ENCODE peak calls at places on chromosomes 13 and 19, in five cellular contexts. B, C, W, Y and X are unnamed samples. For H3K4me1, the result is how much of the 10 kb centered on the place peaks cover.

GRCh38 chr13:66265446-66265845 is 964.7 kb downstream of the PCDH9 start:
- DNase-seq in B (no peak), C (no peak), W (no peak), Y (no peak), X (no peak)

GRCh38 chr13:65653548-65654078 is 1576.5 kb downstream of the PCDH9 start:
- DNase-seq in B (no peak), C (no peak), W (no peak), Y (no peak), X (no peak)

GRCh38 chr19:2269244-2270156 is 12.5 kb downstream of the PEAK3 start:
- DNase-seq in B (peak), C (peak), W (peak), Y (peak), X (peak)

GRCh38 chr13:101211261-101211660 is 205.0 kb downstream of the NALCN start:
- DNase-seq in B (no peak), C (no peak), W (no peak), Y (no peak), X (no peak)

GRCh38 chr19:57807541-57807940 is 7.2 kb downstream of the ZNF552 start:
- DNase-seq in B (no peak), C (no peak), W (no peak), Y (no peak), X (no peak)

GRCh38 chr13:110705826-110706569 is at the start of gene CARS2:
- DNase-seq in B (peak), C (peak), W (peak), Y (peak), X (peak)

GRCh38 chr19:35267818-35268545 is 780 bp upstream of the USF2 start:
- DNase-seq in B (peak), C (peak), W (peak), Y (peak), X (peak)

GRCh38 chr13:73984201-73984600 is 150.0 kb downstream of the KLF12 start:
- DNase-seq in B (peak), C (no peak), W (no peak), Y (no peak), X (peak)

GRCh38 chr13:27374126-27374613 is 50.2 kb upstream of the GTF3A start:
- DNase-seq in B (no peak), C (no peak), W (peak), Y (no peak), X (no peak)

GRCh38 chr13:26220575-26220974 is 1.5 kb downstream of the RNF6 start:
- DNase-seq in B (no peak), C (no peak), W (no peak), Y (no peak), X (no peak)

GRCh38 chr13:35785563-35786327 is 309.3 kb upstream of the MAB21L1 start:
- DNase-seq in B (no peak), C (no peak), W (no peak), Y (peak), X (no peak)

GRCh38 chr13:27522847-27523246 is 72.5 kb upstream of the MTIF3 start:
- DNase-seq in B (no peak), C (no peak), W (no peak), Y (no peak), X (no peak)

GRCh38 chr19:992670-993055 is 7.6 kb upstream of the GRIN3B start:
- DNase-seq in B (no peak), C (no peak), W (no peak), Y (no peak), X (no peak)

GRCh38 chr19:991932-992669 is 8.0 kb downstream of the WDR18 start:
- DNase-seq in B (no peak), C (no peak), W (no peak), Y (no peak), X (no peak)

GRCh38 chr19:994516-994915 is 5.7 kb upstream of the GRIN3B start:
- DNase-seq in B (no peak), C (no peak), W (no peak), Y (no peak), X (no peak)

GRCh38 chr19:993831-994393 is 6.3 kb upstream of the GRIN3B start:
- DNase-seq in B (no peak), C (no peak), W (no peak), Y (no peak), X (no peak)

DNA sequence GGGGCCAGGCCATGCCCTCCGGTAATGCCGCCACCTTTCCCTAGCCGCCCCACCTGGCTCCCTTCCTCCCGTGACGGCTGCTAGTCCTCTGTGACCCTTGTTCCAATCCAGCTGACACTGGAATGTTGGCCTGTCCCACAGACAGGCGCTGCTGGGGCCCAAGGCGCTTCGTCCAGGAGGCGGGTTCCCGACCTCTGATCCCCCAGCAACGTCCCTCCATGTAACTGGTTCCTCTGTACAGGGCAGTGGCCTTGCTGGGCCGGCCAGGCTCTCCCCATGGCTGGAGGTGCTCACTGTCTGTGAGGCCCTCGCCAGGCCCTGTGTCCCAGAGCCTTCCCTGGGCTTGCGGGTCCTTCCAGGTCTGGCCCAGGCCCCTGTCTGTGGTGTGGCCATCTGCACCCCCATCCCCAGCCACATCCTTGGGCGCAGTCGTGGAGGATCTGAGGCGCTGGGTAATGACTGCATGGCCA is 6.8 kb upstream of the GRIN3B start:
- DNase-seq in B (no peak), C (no peak), W (no peak), Y (no peak), X (peak)
- TF ChIP-seq CTCF in B (no peak), C (no peak), W (no peak), Y (no peak), X (no peak)

DNA sequence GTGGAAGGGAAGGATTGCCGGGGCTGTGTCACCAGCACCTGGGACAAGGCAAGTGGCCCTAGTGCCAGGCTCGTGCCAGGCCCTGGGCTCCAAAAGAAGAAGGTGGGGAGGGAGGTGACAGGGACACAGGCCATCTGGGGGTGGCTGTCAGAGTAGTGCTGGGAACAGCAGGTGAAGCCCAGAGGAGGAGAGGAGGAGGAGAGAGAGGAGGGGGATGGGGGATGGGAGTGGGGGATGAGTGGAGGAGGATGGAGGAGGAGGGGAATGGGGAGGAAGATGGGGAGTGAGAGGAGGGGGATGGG is 18.7 kb downstream of the LSM4 start:
- DNase-seq in B (no peak), C (no peak), W (no peak), Y (no peak), X (peak)
- H3K4me1 ChIP-seq in B (under half), C (half or more), W (under half), Y (under half), X (half or more)

GRCh38 chr19:11041194-11041593 is 48.1 kb upstream of the LDLR start:
- DNase-seq in B (no peak), C (no peak), W (no peak), Y (no peak), X (no peak)

GRCh38 chr19:11038511-11038910 is 50.8 kb upstream of the LDLR start:
- DNase-seq in B (no peak), C (no peak), W (no peak), Y (no peak), X (no peak)

GRCh38 chr19:11044436-11044835 is 44.8 kb upstream of the LDLR start:
- DNase-seq in B (no peak), C (no peak), W (no peak), Y (no peak), X (no peak)

GRCh38 chr19:11045536-11045935 is 43.7 kb upstream of the LDLR start:
- DNase-seq in B (no peak), C (no peak), W (no peak), Y (no peak), X (no peak)

DNA sequence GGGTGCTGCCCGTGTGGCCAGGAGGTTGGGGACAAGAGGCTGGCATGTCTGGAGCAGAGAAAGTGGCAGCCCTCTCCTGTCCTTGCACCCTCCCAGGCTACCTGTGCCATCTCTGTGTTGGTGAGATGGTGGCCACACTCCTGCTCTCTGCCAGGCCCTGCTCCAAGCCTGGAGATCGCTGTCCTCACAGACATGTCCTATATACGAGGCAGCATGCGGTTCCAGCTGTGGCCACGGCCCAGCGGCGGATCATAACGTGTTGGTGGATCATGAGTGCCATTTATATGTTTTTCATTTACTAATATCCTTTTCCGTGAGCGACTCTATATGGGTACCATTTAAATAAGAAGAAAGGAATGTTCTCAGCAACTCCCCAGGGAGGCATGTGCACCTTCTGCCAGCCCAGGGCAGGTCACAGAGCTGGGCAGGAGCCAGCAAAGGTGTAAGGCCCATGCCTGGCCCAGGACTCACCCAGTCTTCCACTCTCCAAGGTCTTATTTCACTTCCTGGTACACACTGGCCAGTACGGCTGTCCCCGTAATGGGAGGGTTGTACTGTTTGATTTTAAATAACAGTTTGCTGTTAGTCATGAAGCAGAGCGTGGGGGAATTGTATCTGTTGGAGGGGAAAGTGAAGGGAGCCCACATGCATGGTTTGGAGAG is 47.2 kb upstream of the LDLR start:
- DNase-seq in B (no peak), C (no peak), W (no peak), Y (no peak), X (no peak)
- TF ChIP-seq CTCF in B (no peak), C (no peak), W (no peak), Y (no peak), X (no peak)

GRCh38 chr19:48553676-48554384 is 1.9 kb downstream of the SULT2B1 start:
- DNase-seq in B (no peak), C (no peak), W (peak), Y (peak), X (peak)
- H3K4me1 ChIP-seq in B (under half), C (under half), W (under half), Y (under half), X (under half)

GRCh38 chr13:23549724-23550123 is 20.5 kb upstream of the TNFRSF19 start:
- DNase-seq in B (no peak), C (no peak), W (no peak), Y (no peak), X (no peak)

GRCh38 chr13:23552661-23553060 is 17.6 kb upstream of the TNFRSF19 start:
- DNase-seq in B (no peak), C (no peak), W (no peak), Y (no peak), X (no peak)

GRCh38 chr13:23551213-23552008 is 18.8 kb upstream of the TNFRSF19 start:
- DNase-seq in B (no peak), C (no peak), W (no peak), Y (peak), X (no peak)

GRCh38 chr13:23552171-23552570 is 18.0 kb upstream of the TNFRSF19 start:
- DNase-seq in B (no peak), C (no peak), W (no peak), Y (no peak), X (no peak)

GRCh38 chr13:23550164-23550563 is 20.0 kb upstream of the TNFRSF19 start:
- DNase-seq in B (no peak), C (no peak), W (no peak), Y (no peak), X (no peak)
- TF ChIP-seq CTCF in B (no peak), C (no peak), W (no peak), Y (no peak), X (no peak)

GRCh38 chr19:18508585-18508984 is 13.3 kb downstream of the ELL start:
- DNase-seq in B (no peak), C (no peak), W (no peak), Y (no peak), X (no peak)
- H3K4me1 ChIP-seq in B (half or more), C (half or more), W (half or more), Y (under half), X (half or more)

GRCh38 chr13:37984357-37984756 is 114.8 kb upstream of the TRPC4 start:
- DNase-seq in B (no peak), C (no peak), W (no peak), Y (peak), X (no peak)
- TF ChIP-seq CTCF in B (no peak), C (no peak), W (no peak), Y (peak), X (no peak)

DNA sequence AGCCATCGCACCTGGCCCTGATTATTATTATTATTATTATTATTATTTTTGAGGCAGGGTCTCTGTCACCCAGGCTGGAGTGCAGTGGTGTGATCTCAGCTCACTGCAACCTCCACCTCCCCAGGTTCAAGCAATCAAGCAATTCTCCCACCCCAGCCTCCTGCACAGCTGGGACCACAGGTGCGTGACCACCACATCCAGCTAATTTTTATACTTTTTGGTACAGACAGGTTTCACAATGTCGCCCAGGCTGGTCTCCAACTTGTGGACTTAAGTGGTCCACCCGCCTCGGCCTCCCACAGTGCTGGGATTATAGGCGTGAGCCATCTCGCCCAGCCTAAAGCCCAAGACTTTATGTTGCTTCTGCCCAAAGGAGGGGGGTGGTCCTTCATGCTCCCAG is 6.0 kb upstream of the AP1M2 start:
- DNase-seq in B (no peak), C (no peak), W (no peak), Y (no peak), X (no peak)
- H3K4me1 ChIP-seq in B (under half), C (half or more), W (under half), Y (under half), X (under half)

DNA sequence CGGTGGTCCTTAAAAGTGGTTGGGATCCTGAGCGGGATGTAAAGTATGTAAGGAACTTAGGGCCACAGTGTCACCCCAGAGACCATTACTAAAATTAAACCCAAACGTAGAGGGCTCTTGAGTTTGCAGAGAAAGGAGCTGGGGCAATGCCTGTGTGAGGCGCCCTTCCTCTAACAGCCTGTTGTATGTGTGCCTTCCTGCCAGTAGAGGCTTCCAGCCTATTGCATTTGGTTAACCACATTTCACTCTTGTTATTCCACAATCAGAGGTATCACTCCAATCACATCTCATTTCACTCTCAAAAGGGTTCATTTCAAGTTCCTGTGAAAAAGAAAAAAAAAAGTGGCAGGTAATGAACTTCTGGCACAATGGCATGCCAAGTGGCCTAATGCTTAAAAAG is 29.4 kb downstream of the DIAPH3 start:
- DNase-seq in B (no peak), C (no peak), W (no peak), Y (peak), X (no peak)
- TF ChIP-seq CTCF in B (no peak), C (no peak), W (no peak), Y (peak), X (no peak)

GRCh38 chr13:23086951-23087350 is 93.8 kb upstream of the SGCG start:
- DNase-seq in B (no peak), C (no peak), W (no peak), Y (no peak), X (no peak)
- H3K4me1 ChIP-seq in B (under half), C (under half), W (under half), Y (under half), X (under half)